ENCODE peak calls at places on chromosome X, in nine cellular contexts. L is left lung, K is heart right ventricle, F is colonic mucosa, Z is transverse colon, J is GM23338, O is left ventricle myocardium inferior, N is tibial artery, I is mammary epithelial cell. C is an unnamed sample. For H3K4me1, the result is how much of the 10 kb centered on the place peaks cover.

GRCh38 chrX:23061116-23061515 is 61.4 kb downstream of the DDX53 start:
- DNase-seq in L (no peak), K (no peak), F (no peak), Z (no peak), J (no peak), O (no peak), N (no peak), I (no peak), C (no peak)

GRCh38 chrX:8189096-8189830 is 18.2 kb upstream of the VCX2 start:
- DNase-seq in L (no peak), K (no peak), F (no peak), Z (no peak), J (no peak), O (no peak), N (no peak), I (no peak), C (no peak)

GRCh38 chrX:63754141-63754859 is 30.7 kb downstream of the ARHGEF9 start:
- DNase-seq in L (peak), K (no peak), F (peak), Z (no peak), J (no peak), O (no peak), N (no peak), I (peak), C (no peak)

GRCh38 chrX:110418220-110418856 is 59.7 kb downstream of the RTL9 start:
- DNase-seq in L (no peak), K (peak), F (no peak), Z (no peak), J (peak), O (no peak), N (no peak), I (no peak), C (no peak)

GRCh38 chrX:103399744-103400143 is 23.4 kb downstream of the BEX3 start:
- DNase-seq in L (no peak), K (no peak), F (no peak), Z (no peak), J (no peak), O (no peak), N (no peak), I (peak), C (no peak)

GRCh38 chrX:118520858-118521206 is 25.2 kb downstream of the DOCK11 start:
- DNase-seq in L (no peak), K (no peak), F (no peak), Z (no peak), J (no peak), O (no peak), N (no peak), I (no peak), C (no peak)

GRCh38 chrX:3638280-3638873 is 75.1 kb downstream of the PRKX start:
- DNase-seq in L (no peak), K (peak), F (peak), Z (peak), J (peak), O (no peak), N (no peak), I (peak), C (no peak)

GRCh38 chrX:43557792-43558191 is 98.3 kb upstream of the MAOA start:
- DNase-seq in L (no peak), K (peak), F (peak), Z (peak), J (peak), O (peak), N (no peak), I (peak), C (no peak)

GRCh38 chrX:56978172-56978571 is 17.2 kb downstream of the SPIN3 start:
- DNase-seq in L (no peak), K (peak), F (peak), Z (peak), J (peak), O (no peak), N (no peak), I (peak), C (no peak)

GRCh38 chrX:112235547-112235946 is 153.0 kb upstream of the TRPC5 start:
- DNase-seq in L (no peak), K (no peak), F (no peak), Z (no peak), J (no peak), O (no peak), N (no peak), I (no peak), C (no peak)

GRCh38 chrX:1713296-1713695 is 98.4 kb downstream of the ASMT start:
- DNase-seq in L (no peak), K (no peak), F (no peak), Z (no peak), J (no peak), O (no peak), N (no peak), I (no peak), C (no peak)

DNA sequence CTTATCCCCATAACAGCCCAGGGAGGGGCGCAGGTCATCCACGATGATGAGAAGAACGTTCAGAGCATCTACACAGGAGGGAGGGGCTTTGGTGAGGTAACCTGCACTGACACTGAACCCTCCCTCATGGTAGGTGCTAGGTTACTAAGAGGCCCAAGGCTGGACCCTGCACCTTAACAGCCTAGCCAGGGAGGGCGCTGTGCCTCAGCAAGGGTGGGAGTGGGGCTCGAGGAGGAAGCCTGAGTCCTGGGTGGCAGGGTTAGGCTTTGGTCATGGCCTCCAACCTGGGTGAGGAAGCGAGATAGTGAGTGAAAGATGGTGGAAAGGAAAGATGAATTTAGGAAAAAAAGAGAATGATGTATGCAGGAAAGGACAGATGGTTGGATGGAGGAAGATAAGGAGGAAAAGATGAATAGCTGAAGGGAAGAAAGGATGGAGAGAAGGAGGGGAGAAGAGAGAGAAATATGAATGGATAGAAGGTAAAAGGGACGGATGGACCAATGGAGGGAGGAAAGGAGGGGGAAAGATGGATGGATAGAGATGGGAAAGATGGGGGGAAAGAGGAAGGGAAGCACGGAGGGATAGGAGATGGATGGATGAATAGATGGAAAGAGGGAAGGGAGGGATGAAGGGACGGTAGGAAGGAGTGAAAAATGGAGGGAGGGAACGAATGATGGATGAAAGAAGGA is 736 bp downstream of the IDS start:
- DNase-seq in L (peak), K (no peak), F (no peak), Z (peak), J (peak), O (no peak), N (no peak), I (no peak), C (no peak)
- TF ChIP-seq CTCF in L (no peak), K (no peak), F (no peak), Z (no peak), J (peak), O (peak), N (no peak), I (peak), C (no peak)

GRCh38 chrX:77446029-77446585 is 1.1 kb upstream of the FGF16 start:
- DNase-seq in L (peak), K (no peak), F (peak), Z (peak), J (peak), O (peak), N (no peak), I (no peak), C (no peak)
- H3K4me1 ChIP-seq in L (under half), K (under half), F (under half), Z (under half), J (under half), O (under half), N (under half), I (under half), C (under half)

GRCh38 chrX:68721546-68721945 is 74.1 kb downstream of the STARD8 start:
- DNase-seq in L (no peak), K (no peak), F (no peak), Z (no peak), J (no peak), O (no peak), N (no peak), I (no peak), C (peak)

GRCh38 chrX:68718443-68718820 is 71.0 kb downstream of the STARD8 start:
- DNase-seq in L (no peak), K (no peak), F (no peak), Z (no peak), J (no peak), O (no peak), N (no peak), I (no peak), C (no peak)

GRCh38 chrX:68719181-68719903 is 71.9 kb downstream of the STARD8 start:
- DNase-seq in L (no peak), K (no peak), F (no peak), Z (no peak), J (no peak), O (no peak), N (no peak), I (no peak), C (no peak)

GRCh38 chrX:68720851-68721250 is 73.4 kb downstream of the STARD8 start:
- DNase-seq in L (no peak), K (no peak), F (no peak), Z (no peak), J (no peak), O (no peak), N (no peak), I (no peak), C (no peak)

GRCh38 chrX:68719904-68720614 is 72.6 kb downstream of the STARD8 start:
- DNase-seq in L (no peak), K (no peak), F (no peak), Z (no peak), J (peak), O (no peak), N (no peak), I (no peak), C (no peak)
- TF ChIP-seq CTCF in L (no peak), K (peak), F (no peak), Z (no peak), J (peak), O (peak), N (no peak), I (peak), C (no peak)

GRCh38 chrX:136210806-136211205 is 40.4 kb downstream of the MAP7D3 start:
- DNase-seq in L (no peak), K (peak), F (no peak), Z (no peak), J (no peak), O (peak), N (peak), I (no peak), C (no peak)

GRCh38 chrX:136207546-136207945 is 43.7 kb downstream of the MAP7D3 start:
- DNase-seq in L (no peak), K (no peak), F (no peak), Z (no peak), J (no peak), O (no peak), N (no peak), I (no peak), C (no peak)

GRCh38 chrX:136209751-136210150 is 41.4 kb downstream of the MAP7D3 start:
- DNase-seq in L (no peak), K (no peak), F (no peak), Z (no peak), J (no peak), O (no peak), N (no peak), I (no peak), C (no peak)

GRCh38 chrX:136210243-136210642 is 41.0 kb downstream of the MAP7D3 start:
- DNase-seq in L (no peak), K (no peak), F (no peak), Z (no peak), J (no peak), O (no peak), N (no peak), I (no peak), C (no peak)

DNA sequence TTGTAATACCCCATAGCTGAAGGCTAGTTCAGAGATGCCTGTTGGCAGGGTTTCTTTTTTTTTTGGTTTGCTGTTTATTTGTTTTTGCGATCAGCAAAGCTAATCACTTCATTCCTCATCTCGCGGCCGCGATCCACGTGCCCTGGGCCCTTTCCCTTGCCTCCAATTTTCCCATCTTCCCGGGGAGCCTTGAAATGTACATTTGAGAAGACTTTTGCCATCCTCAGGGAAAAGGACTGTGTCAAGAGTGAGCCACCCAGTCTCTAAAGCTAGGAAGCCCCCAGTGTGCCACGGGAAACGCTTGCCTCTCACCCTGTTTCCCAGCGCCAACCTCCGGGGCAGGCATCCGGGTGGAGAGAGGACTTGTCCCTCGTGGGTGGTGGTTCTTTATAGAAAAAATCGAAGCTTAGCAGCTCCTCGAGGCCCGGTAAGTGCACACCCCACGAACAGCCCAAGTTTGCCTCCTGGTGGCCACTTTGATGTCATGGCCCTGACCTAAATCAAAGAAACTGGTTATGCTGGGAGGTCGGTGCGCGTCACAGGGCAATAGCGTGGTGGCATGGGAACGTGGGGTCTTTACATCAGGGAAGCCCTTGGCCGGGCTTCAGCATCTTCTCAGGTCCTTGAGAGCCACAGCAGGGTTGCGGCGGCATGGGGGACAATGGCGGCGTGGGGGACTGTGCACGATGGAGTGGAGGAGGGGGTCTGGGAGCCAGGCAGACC is 42.0 kb downstream of the MAP7D3 start:
- DNase-seq in L (no peak), K (peak), F (peak), Z (peak), J (peak), O (peak), N (peak), I (no peak), C (peak)
- H3K4me1 ChIP-seq in L (under half), K (under half), F (under half), Z (under half), J (under half), O (half or more), N (half or more), I (under half), C (under half)

DNA sequence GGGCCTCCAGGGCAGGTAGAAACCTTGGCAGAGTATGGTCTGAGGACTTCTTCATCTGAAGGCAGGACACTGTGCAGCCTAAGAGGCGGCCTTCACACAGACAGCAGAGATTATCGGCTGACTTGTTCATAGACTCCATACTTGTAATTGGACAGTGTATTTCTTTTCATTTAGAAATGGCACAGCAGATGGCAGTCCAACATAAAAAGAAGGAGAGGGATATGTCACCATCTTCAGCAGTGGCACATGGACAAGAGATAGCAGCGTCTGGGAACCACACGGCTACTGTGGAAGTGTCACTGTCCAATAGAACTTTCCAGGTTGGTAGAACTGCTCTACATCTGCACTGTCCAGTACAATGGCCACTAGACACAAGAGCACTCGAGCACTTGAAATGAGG is 21.7 kb upstream of the GEMIN8 start:
- DNase-seq in L (no peak), K (no peak), F (no peak), Z (no peak), J (no peak), O (no peak), N (no peak), I (no peak), C (no peak)
- TF ChIP-seq CTCF in L (no peak), K (no peak), F (no peak), Z (no peak), J (no peak), O (no peak), N (no peak), I (no peak), C (no peak)

DNA sequence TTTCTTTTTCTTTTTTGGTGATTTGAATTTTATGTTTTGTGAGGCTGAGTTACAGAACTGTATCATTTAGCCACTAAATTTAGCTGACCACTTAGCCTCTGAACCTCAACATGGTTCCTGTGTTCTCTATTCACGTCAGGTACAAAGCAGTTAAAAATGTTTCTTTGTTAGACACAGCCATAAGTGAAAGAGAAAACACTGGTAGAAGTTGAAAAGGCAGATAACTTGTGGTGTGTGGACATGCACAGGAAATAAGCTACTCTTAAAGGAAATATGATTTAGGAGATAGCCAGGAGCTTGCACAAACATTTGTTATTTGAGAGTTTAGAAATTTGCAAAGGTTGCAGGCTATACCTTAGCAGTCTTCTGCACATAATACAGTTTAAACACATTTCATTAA is 171.0 kb upstream of the RPS6KA3 start:
- DNase-seq in L (no peak), K (no peak), F (no peak), Z (no peak), J (no peak), O (no peak), N (no peak), I (no peak), C (no peak)
- H3K4me1 ChIP-seq in L (under half), K (under half), F (under half), Z (under half), J (under half), O (under half), N (under half), I (under half), C (under half)

GRCh38 chrX:131747173-131747572 is 203.3 kb downstream of the OR13H1 start:
- DNase-seq in L (no peak), K (peak), F (peak), Z (peak), J (no peak), O (no peak), N (no peak), I (peak), C (peak)
- TF ChIP-seq CTCF in L (no peak), K (no peak), F (peak), Z (no peak), J (no peak), O (no peak), N (no peak), I (peak), C (peak)

C was measured in ascending aorta.